ENCODE peak calls at places on chromosomes 7 and 10, in four cellular contexts. One of them, this sample, is unnamed.

GRCh38 chr10:99431190-99431549 is 746 bp upstream of the GOT1 start:
- DNase-seq in gastrocnemius medialis: peak
- DNase-seq in activated naive CD4-positive, alpha-beta T cell: no peak
- DNase-seq in cardiac fibroblast: peak
- DNase-seq in this sample: peak

GRCh38 chr10:12973149-12973718 is 28.3 kb downstream of the CCDC3 start:
- DNase-seq in activated naive CD4-positive, alpha-beta T cell: no peak
- DNase-seq in gastrocnemius medialis: no peak
- DNase-seq in cardiac fibroblast: no peak
- DNase-seq in this sample: no peak

GRCh38 chr7:80711521-80711920 is 73.1 kb downstream of the CD36 start:
- DNase-seq in cardiac fibroblast: peak
- DNase-seq in activated naive CD4-positive, alpha-beta T cell: no peak
- DNase-seq in gastrocnemius medialis: no peak
- DNase-seq in this sample: no peak

GRCh38 chr10:77251297-77252013 is 386.2 kb downstream of the KCNMA1 start:
- DNase-seq in gastrocnemius medialis: no peak
- DNase-seq in activated naive CD4-positive, alpha-beta T cell: no peak
- DNase-seq in cardiac fibroblast: peak
- DNase-seq in this sample: no peak

GRCh38 chr7:74027683-74028320 is at the start of gene ELN:
- DNase-seq in gastrocnemius medialis: peak
- DNase-seq in cardiac fibroblast: peak
- DNase-seq in activated naive CD4-positive, alpha-beta T cell: no peak
- DNase-seq in this sample: peak

GRCh38 chr7:139693651-139694388 is 84.0 kb downstream of the HIPK2 start:
- DNase-seq in cardiac fibroblast: no peak
- DNase-seq in activated naive CD4-positive, alpha-beta T cell: no peak
- DNase-seq in gastrocnemius medialis: no peak
- DNase-seq in this sample: no peak

GRCh38 chr10:116014859-116015258 is 258.1 kb downstream of the GFRA1 start:
- DNase-seq in cardiac fibroblast: no peak
- DNase-seq in gastrocnemius medialis: no peak
- DNase-seq in activated naive CD4-positive, alpha-beta T cell: no peak
- DNase-seq in this sample: peak

GRCh38 chr10:89552213-89552612 is 16.8 kb upstream of the SLC16A12 start:
- DNase-seq in cardiac fibroblast: no peak
- DNase-seq in activated naive CD4-positive, alpha-beta T cell: no peak
- DNase-seq in gastrocnemius medialis: no peak
- DNase-seq in this sample: no peak

GRCh38 chr10:121335386-121335925 is 262.8 kb downstream of the FGFR2 start:
- DNase-seq in cardiac fibroblast: no peak
- DNase-seq in gastrocnemius medialis: no peak
- DNase-seq in activated naive CD4-positive, alpha-beta T cell: no peak
- DNase-seq in this sample: no peak

GRCh38 chr7:2921748-2922147 is 77.6 kb upstream of the GNA12 start:
- DNase-seq in gastrocnemius medialis: no peak
- DNase-seq in activated naive CD4-positive, alpha-beta T cell: no peak
- DNase-seq in cardiac fibroblast: no peak
- DNase-seq in this sample: no peak

GRCh38 chr7:134941185-134941900 is 45.0 kb upstream of the AGBL3 start:
- DNase-seq in cardiac fibroblast: peak
- DNase-seq in activated naive CD4-positive, alpha-beta T cell: no peak
- DNase-seq in gastrocnemius medialis: no peak
- DNase-seq in this sample: peak

GRCh38 chr7:1535695-1536094 is 5.2 kb downstream of the MAFK start:
- DNase-seq in cardiac fibroblast: no peak
- DNase-seq in gastrocnemius medialis: no peak
- DNase-seq in activated naive CD4-positive, alpha-beta T cell: no peak
- DNase-seq in this sample: no peak

GRCh38 chr10:86632009-86632800 is 22.1 kb upstream of the OPN4 start:
- DNase-seq in gastrocnemius medialis: no peak
- DNase-seq in activated naive CD4-positive, alpha-beta T cell: no peak
- DNase-seq in cardiac fibroblast: no peak
- DNase-seq in this sample: no peak

GRCh38 chr7:108211382-108212201 is 81.4 kb upstream of the LAMB4 start:
- DNase-seq in cardiac fibroblast: peak
- DNase-seq in gastrocnemius medialis: no peak
- DNase-seq in activated naive CD4-positive, alpha-beta T cell: no peak
- DNase-seq in this sample: no peak

GRCh38 chr10:75408512-75408881 is 6.9 kb upstream of the ZNF503 start:
- DNase-seq in cardiac fibroblast: no peak
- DNase-seq in gastrocnemius medialis: no peak
- DNase-seq in activated naive CD4-positive, alpha-beta T cell: no peak
- DNase-seq in this sample: peak

GRCh38 chr7:82319674-82320118 is 123.9 kb downstream of the CACNA2D1 start:
- DNase-seq in gastrocnemius medialis: peak
- DNase-seq in activated naive CD4-positive, alpha-beta T cell: no peak
- DNase-seq in cardiac fibroblast: peak
- DNase-seq in this sample: peak

GRCh38 chr10:100571069-100571817 is 35.5 kb downstream of the HIF1AN start:
- DNase-seq in activated naive CD4-positive, alpha-beta T cell: no peak
- DNase-seq in cardiac fibroblast: no peak
- DNase-seq in gastrocnemius medialis: no peak
- DNase-seq in this sample: no peak

GRCh38 chr10:64110079-64110478 is 588.9 kb downstream of the REEP3 start:
- DNase-seq in cardiac fibroblast: no peak
- DNase-seq in activated naive CD4-positive, alpha-beta T cell: no peak
- DNase-seq in gastrocnemius medialis: no peak
- DNase-seq in this sample: no peak

GRCh38 chr7:55387062-55387965 is 22.2 kb downstream of the LANCL2 start:
- DNase-seq in activated naive CD4-positive, alpha-beta T cell: no peak
- DNase-seq in gastrocnemius medialis: no peak
- DNase-seq in cardiac fibroblast: peak
- DNase-seq in this sample: no peak

GRCh38 chr7:55252386-55252785 is 112.8 kb upstream of the LANCL2 start:
- DNase-seq in activated naive CD4-positive, alpha-beta T cell: no peak
- DNase-seq in cardiac fibroblast: no peak
- DNase-seq in gastrocnemius medialis: no peak
- DNase-seq in this sample: no peak

GRCh38 chr10:22767859-22768258 is 53.5 kb upstream of the PIP4K2A start:
- DNase-seq in activated naive CD4-positive, alpha-beta T cell: no peak
- DNase-seq in cardiac fibroblast: no peak
- DNase-seq in gastrocnemius medialis: no peak
- DNase-seq in this sample: no peak

GRCh38 chr7:122674502-122674901 is 24.4 kb downstream of the RNF133 start:
- DNase-seq in activated naive CD4-positive, alpha-beta T cell: no peak
- DNase-seq in cardiac fibroblast: peak
- DNase-seq in gastrocnemius medialis: no peak
- DNase-seq in this sample: no peak

GRCh38 chr7:68043546-68043945 is 1046.9 kb downstream of the TYW1 start:
- DNase-seq in cardiac fibroblast: no peak
- DNase-seq in activated naive CD4-positive, alpha-beta T cell: no peak
- DNase-seq in gastrocnemius medialis: no peak
- DNase-seq in this sample: no peak

GRCh38 chr7:145534301-145534700 is 582.3 kb upstream of the CNTNAP2 start:
- DNase-seq in gastrocnemius medialis: no peak
- DNase-seq in cardiac fibroblast: peak
- DNase-seq in activated naive CD4-positive, alpha-beta T cell: no peak
- DNase-seq in this sample: no peak

GRCh38 chr10:104293021-104293420 is 24.0 kb downstream of the GSTO2 start:
- DNase-seq in gastrocnemius medialis: no peak
- DNase-seq in activated naive CD4-positive, alpha-beta T cell: no peak
- DNase-seq in cardiac fibroblast: peak
- DNase-seq in this sample: no peak

GRCh38 chr10:43138757-43139241 is 554 bp downstream of the CSGALNACT2 start:
- DNase-seq in gastrocnemius medialis: no peak
- DNase-seq in cardiac fibroblast: peak
- DNase-seq in activated naive CD4-positive, alpha-beta T cell: peak
- DNase-seq in this sample: no peak

This sample was measured in uterus.